ENCODE peak calls at places on chromosomes 2 and 18, in five cellular contexts. T is WTC11, G is RWPE1, X is tibial artery, B is neural progenitor cell. D is an unnamed sample.

GRCh38 chr2:118858485-118859156 is 11.2 kb upstream of the EN1 start:
- DNase-seq in G (no peak), B (peak), X (no peak), T (peak), D (no peak)

GRCh38 chr2:239075918-239076727 is 228.2 kb downstream of the TWIST2 start:
- DNase-seq in T (no peak), G (no peak), X (peak), B (no peak), D (no peak)

GRCh38 chr18:79217979-79218604 is 148.9 kb downstream of the ATP9B start:
- DNase-seq in G (no peak), T (no peak), X (no peak), B (no peak), D (no peak)

GRCh38 chr2:71742953-71743601 is 289.7 kb downstream of the DYSF start:
- DNase-seq in B (no peak), X (peak), G (peak), T (no peak), D (no peak)

GRCh38 chr2:9655441-9656269 is 24.9 kb upstream of the YWHAQ start:
- DNase-seq in X (no peak), T (no peak), G (no peak), B (no peak), D (peak)

GRCh38 chr18:61957801-61958516 is 65.2 kb upstream of the RNF152 start:
- DNase-seq in B (no peak), T (peak), X (no peak), G (no peak), D (no peak)

GRCh38 chr18:415627-416612 is 84.6 kb downstream of the COLEC12 start:
- DNase-seq in X (no peak), G (peak), B (no peak), T (no peak), D (no peak)

GRCh38 chr2:80149991-80150390 is 154.6 kb downstream of the LRRTM1 start:
- DNase-seq in X (no peak), B (no peak), G (no peak), T (no peak), D (no peak)

GRCh38 chr2:31997653-31998052 is 13.2 kb downstream of the MEMO1 start:
- DNase-seq in B (no peak), X (no peak), G (no peak), T (no peak), D (no peak)

DNA sequence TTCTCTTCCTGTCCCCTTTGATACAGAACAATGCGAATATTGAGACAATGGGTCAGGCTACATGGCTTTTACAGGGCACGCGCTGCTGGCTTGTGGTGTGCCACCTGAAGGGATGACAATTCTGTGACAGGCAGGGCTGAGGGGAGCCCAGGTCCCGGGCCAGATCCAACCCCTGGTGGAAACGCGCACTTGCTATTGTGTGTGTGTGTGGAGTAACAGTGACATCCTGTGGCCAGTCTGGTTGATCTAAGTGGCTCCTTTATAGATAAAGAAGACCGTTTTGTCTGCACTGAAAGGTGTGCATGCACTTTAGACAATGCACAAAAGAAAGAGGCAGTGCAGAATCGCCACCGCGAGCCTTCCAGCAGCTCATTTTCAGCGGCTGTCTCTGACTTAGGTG is 273.6 kb downstream of the HRH4 start:
- DNase-seq in G (no peak), T (peak), X (no peak), B (peak), D (no peak)
- TF ChIP-seq CTCF in G (no peak), T (no peak), X (no peak), B (peak), D (no peak)

DNA sequence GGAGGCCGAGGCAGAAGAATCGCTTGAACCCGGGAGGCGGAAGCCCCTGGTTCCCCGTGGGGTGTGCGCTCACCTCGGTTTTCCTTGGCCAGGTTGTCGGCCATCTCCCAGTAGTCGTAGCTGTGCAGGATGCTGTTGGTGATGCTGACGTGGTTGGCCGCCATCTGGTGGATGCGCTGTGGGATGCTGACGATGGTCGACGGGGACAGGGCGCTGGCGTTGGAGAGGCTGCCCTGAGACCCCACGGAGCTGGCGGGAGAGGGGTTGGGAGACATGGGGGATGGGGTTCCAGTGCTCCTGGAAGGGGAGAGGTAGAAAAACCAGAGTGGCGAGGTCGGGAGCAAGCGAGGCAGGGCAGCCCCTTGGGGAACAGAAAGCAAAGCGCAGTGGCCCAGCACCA is 64.4 kb upstream of the REV1 start:
- DNase-seq in X (no peak), T (peak), G (no peak), B (peak), D (no peak)
- TF ChIP-seq CTCF in X (no peak), T (no peak), G (no peak), B (peak), D (no peak)

GRCh38 chr2:155810411-155810810 is 522.1 kb downstream of the NR4A2 start:
- DNase-seq in T (no peak), X (no peak), B (no peak), G (no peak), D (no peak)

GRCh38 chr2:155815275-155815674 is 517.2 kb downstream of the NR4A2 start:
- DNase-seq in X (no peak), T (no peak), B (no peak), G (no peak), D (no peak)

DNA sequence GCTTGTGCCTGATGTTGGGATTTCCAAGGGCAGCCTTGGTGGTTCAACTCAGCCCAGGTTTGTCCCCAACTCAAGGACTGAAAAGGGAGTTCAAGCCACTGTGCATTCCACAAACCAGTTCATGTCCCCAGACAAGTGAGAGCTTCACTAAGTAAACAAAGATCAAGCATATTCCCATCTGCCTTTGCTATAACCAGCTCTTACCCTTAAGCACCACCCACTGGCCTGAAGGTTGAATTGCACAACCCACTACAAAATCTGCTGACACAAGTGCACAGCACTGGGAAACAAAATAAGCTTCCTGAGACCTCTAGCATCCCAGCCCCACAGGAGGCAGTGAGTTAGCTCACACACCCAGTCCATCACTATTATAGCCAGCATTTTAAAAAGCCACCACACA is 516.7 kb downstream of the NR4A2 start:
- DNase-seq in X (no peak), B (peak), T (peak), G (no peak), D (peak)
- TF ChIP-seq CTCF in X (no peak), B (peak), T (no peak), G (no peak), D (peak)

GRCh38 chr2:66982766-66983165 is 414.4 kb upstream of the ETAA1 start:
- DNase-seq in X (no peak), G (no peak), T (no peak), B (no peak), D (no peak)
- TF ChIP-seq CTCF in X (no peak), G (no peak), T (no peak), B (no peak), D (no peak)

GRCh38 chr2:236190674-236191073 is 22.5 kb upstream of the GBX2 start:
- DNase-seq in G (no peak), X (no peak), T (no peak), B (no peak), D (no peak)
- TF ChIP-seq CTCF in G (no peak), X (no peak), T (no peak), B (no peak), D (no peak)

DNA sequence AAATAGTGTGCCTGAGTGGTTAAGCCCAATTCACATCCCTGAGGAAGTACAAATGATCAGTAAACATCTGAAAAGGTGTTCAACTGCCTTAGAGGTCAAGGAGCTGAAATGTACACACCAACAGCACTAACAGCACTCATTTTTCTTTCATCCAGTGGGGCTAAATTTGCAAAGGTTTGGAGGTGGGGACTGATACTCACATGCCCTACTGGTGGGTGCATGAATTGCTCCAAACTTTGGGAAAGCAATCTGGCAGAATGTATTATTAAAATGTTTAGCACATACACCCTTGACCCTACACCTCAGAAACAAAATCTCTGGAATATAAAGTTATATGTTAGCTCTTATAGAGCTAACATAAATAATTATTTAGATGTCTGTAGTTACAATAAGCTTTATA is 19.0 kb upstream of the FAM178B start:
- DNase-seq in T (no peak), X (no peak), G (peak), B (no peak), D (no peak)
- TF ChIP-seq CTCF in T (no peak), X (peak), G (no peak), B (peak), D (no peak)

DNA sequence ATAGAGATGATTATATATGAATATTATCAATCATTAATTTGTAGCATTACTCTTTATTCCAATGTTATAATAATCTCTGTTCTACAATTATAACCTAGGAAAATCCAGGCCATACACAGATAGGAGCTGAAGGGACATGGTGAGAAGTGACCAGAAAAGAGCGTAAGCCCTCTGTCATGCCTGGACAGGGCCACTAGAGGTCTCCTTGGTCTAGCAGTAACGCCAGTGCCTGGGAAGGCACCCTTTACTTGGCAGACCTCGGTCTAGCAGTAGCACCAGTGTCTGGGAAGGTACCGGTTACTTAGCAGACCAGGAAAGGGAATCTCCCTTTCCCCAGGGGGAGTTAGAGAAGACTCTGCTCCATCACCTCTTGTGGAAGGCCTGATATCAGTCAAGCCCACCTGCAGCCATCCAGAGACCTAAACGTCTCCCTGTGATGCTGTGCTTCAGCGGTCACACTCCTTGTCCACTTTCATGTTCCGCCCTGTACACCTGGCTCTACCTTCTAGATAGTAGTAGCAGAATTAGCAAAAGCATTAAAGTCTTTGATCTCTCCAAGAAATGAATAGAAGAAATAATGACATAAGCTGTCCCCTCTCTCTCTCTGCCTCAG is 447.5 kb upstream of the FSIP2 start:
- DNase-seq in G (peak), B (peak), X (no peak), T (peak), D (peak)
- TF ChIP-seq CTCF in G (peak), B (peak), X (peak), T (peak), D (peak)

GRCh38 chr2:47784349-47784851 is 1.5 kb downstream of the MSH6 start:
- DNase-seq in X (no peak), G (no peak), B (peak), T (peak), D (no peak)

GRCh38 chr2:47779416-47779790 is 3.5 kb upstream of the MSH6 start:
- DNase-seq in G (no peak), T (no peak), X (no peak), B (no peak), D (no peak)

GRCh38 chr2:47782557-47783490 is at the start of gene MSH6:
- DNase-seq in G (peak), T (peak), X (peak), B (peak), D (peak)

GRCh38 chr2:47785986-47786385 is 3.0 kb downstream of the MSH6 start:
- DNase-seq in G (no peak), X (no peak), B (no peak), T (no peak), D (no peak)

GRCh38 chr2:47783491-47784330 is 766 bp downstream of the MSH6 start:
- DNase-seq in T (peak), X (peak), G (peak), B (peak), D (peak)
- TF ChIP-seq CTCF in T (no peak), X (no peak), G (no peak), B (no peak), D (peak)

GRCh38 chr2:162215162-162215561 is 28.1 kb downstream of the FAP start:
- DNase-seq in T (no peak), X (no peak), G (no peak), B (no peak), D (no peak)

GRCh38 chr2:162220438-162220837 is 22.8 kb downstream of the FAP start:
- DNase-seq in B (no peak), X (no peak), G (no peak), T (no peak), D (no peak)

GRCh38 chr2:162212366-162212765 is 30.9 kb downstream of the FAP start:
- DNase-seq in B (no peak), G (no peak), T (no peak), X (no peak), D (no peak)

GRCh38 chr2:162221064-162221463 is 22.2 kb downstream of the FAP start:
- DNase-seq in G (peak), T (peak), B (peak), X (peak), D (peak)

DNA sequence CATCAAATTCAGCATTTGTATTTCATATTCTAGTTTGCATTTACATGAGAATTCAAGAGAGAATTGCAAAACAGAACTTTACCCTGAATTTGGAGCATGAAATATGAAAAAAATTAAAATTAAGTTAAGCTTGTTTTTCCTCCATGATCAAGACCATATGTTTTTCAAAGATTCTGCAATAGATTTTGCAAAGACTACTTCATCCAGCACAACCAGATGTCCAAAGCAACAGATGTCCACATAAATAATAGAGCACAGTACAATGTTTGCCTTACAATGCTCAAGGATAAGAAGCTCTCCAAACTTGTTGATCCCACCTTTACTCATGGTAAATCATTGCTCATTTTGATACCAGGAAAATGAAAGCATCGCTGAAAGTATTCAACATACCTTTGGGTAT is 25.6 kb downstream of the FAP start:
- DNase-seq in B (no peak), X (no peak), G (no peak), T (no peak), D (no peak)
- TF ChIP-seq CTCF in B (no peak), X (no peak), G (no peak), T (no peak), D (no peak)